ENCODE peak calls at places on chromosomes 5 and 9, in nine cellular contexts. One of them, this sample, is unnamed.

GRCh38 chr5:80364892-80365291 is 43.0 kb upstream of the ZFYVE16 start:
- DNase-seq in astrocyte of the spinal cord: no peak
- DNase-seq in AML-193: no peak
- DNase-seq in endodermal cell: no peak
- DNase-seq in right atrium auricular region: no peak
- DNase-seq in EH: no peak
- DNase-seq in kidney tubule cell: no peak
- DNase-seq in activated T-helper 1 cell treated with anti-CD3 and anti-CD28 coated beads, Interleukin-2, amount 50 U/mL, for 16 hours: no peak
- DNase-seq in NCI-H1105: no peak
- DNase-seq in this sample: no peak

GRCh38 chr9:96612105-96612965 is 7.3 kb downstream of the CDC14B start:
- DNase-seq in astrocyte of the spinal cord: peak
- DNase-seq in AML-193: no peak
- DNase-seq in endodermal cell: peak
- DNase-seq in right atrium auricular region: peak
- DNase-seq in EH: peak
- DNase-seq in kidney tubule cell: peak
- DNase-seq in activated T-helper 1 cell treated with anti-CD3 and anti-CD28 coated beads, Interleukin-2, amount 50 U/mL, for 16 hours: no peak
- DNase-seq in NCI-H1105: peak
- DNase-seq in this sample: no peak

GRCh38 chr9:127224883-127225739 is 39.5 kb upstream of the GARNL3 start:
- DNase-seq in astrocyte of the spinal cord: peak
- DNase-seq in AML-193: no peak
- DNase-seq in endodermal cell: peak
- DNase-seq in right atrium auricular region: peak
- DNase-seq in EH: peak
- DNase-seq in kidney tubule cell: peak
- DNase-seq in activated T-helper 1 cell treated with anti-CD3 and anti-CD28 coated beads, Interleukin-2, amount 50 U/mL, for 16 hours: peak
- DNase-seq in NCI-H1105: peak
- DNase-seq in this sample: no peak

GRCh38 chr9:14198544-14199510 is 115.1 kb downstream of the NFIB start:
- DNase-seq in astrocyte of the spinal cord: peak
- DNase-seq in AML-193: no peak
- DNase-seq in endodermal cell: no peak
- DNase-seq in right atrium auricular region: peak
- DNase-seq in EH: no peak
- DNase-seq in kidney tubule cell: peak
- DNase-seq in activated T-helper 1 cell treated with anti-CD3 and anti-CD28 coated beads, Interleukin-2, amount 50 U/mL, for 16 hours: no peak
- DNase-seq in NCI-H1105: no peak
- DNase-seq in this sample: no peak

GRCh38 chr5:35145671-35146317 is 84.5 kb downstream of the PRLR start:
- DNase-seq in astrocyte of the spinal cord: no peak
- DNase-seq in AML-193: no peak
- DNase-seq in endodermal cell: no peak
- DNase-seq in right atrium auricular region: no peak
- DNase-seq in EH: peak
- DNase-seq in kidney tubule cell: peak
- DNase-seq in activated T-helper 1 cell treated with anti-CD3 and anti-CD28 coated beads, Interleukin-2, amount 50 U/mL, for 16 hours: no peak
- DNase-seq in NCI-H1105: no peak
- DNase-seq in this sample: no peak

GRCh38 chr5:59819806-59820205 is 73.7 kb downstream of the PDE4D start:
- DNase-seq in astrocyte of the spinal cord: no peak
- DNase-seq in AML-193: no peak
- DNase-seq in endodermal cell: no peak
- DNase-seq in right atrium auricular region: no peak
- DNase-seq in EH: no peak
- DNase-seq in kidney tubule cell: no peak
- DNase-seq in activated T-helper 1 cell treated with anti-CD3 and anti-CD28 coated beads, Interleukin-2, amount 50 U/mL, for 16 hours: no peak
- DNase-seq in NCI-H1105: no peak
- DNase-seq in this sample: no peak

GRCh38 chr9:23542438-23542837 is 283.6 kb downstream of the ELAVL2 start:
- DNase-seq in astrocyte of the spinal cord: no peak
- DNase-seq in AML-193: no peak
- DNase-seq in endodermal cell: no peak
- DNase-seq in right atrium auricular region: no peak
- DNase-seq in EH: no peak
- DNase-seq in kidney tubule cell: peak
- DNase-seq in activated T-helper 1 cell treated with anti-CD3 and anti-CD28 coated beads, Interleukin-2, amount 50 U/mL, for 16 hours: no peak
- DNase-seq in NCI-H1105: no peak
- DNase-seq in this sample: no peak

GRCh38 chr5:6362846-6363245 is 15.5 kb downstream of the MED10 start:
- DNase-seq in astrocyte of the spinal cord: no peak
- DNase-seq in AML-193: no peak
- DNase-seq in endodermal cell: no peak
- DNase-seq in right atrium auricular region: peak
- DNase-seq in EH: no peak
- DNase-seq in kidney tubule cell: no peak
- DNase-seq in activated T-helper 1 cell treated with anti-CD3 and anti-CD28 coated beads, Interleukin-2, amount 50 U/mL, for 16 hours: no peak
- DNase-seq in NCI-H1105: no peak
- DNase-seq in this sample: no peak

GRCh38 chr9:126723807-126724172 is 81.0 kb upstream of the ZBTB43 start:
- DNase-seq in astrocyte of the spinal cord: no peak
- DNase-seq in AML-193: no peak
- DNase-seq in endodermal cell: peak
- DNase-seq in right atrium auricular region: no peak
- DNase-seq in EH: peak
- DNase-seq in kidney tubule cell: peak
- DNase-seq in activated T-helper 1 cell treated with anti-CD3 and anti-CD28 coated beads, Interleukin-2, amount 50 U/mL, for 16 hours: no peak
- DNase-seq in NCI-H1105: no peak
- DNase-seq in this sample: no peak

GRCh38 chr9:115668506-115668905 is 485.1 kb upstream of the PAPPA start:
- DNase-seq in astrocyte of the spinal cord: peak
- DNase-seq in AML-193: no peak
- DNase-seq in endodermal cell: no peak
- DNase-seq in right atrium auricular region: no peak
- DNase-seq in EH: peak
- DNase-seq in kidney tubule cell: peak
- DNase-seq in activated T-helper 1 cell treated with anti-CD3 and anti-CD28 coated beads, Interleukin-2, amount 50 U/mL, for 16 hours: no peak
- DNase-seq in NCI-H1105: no peak
- DNase-seq in this sample: no peak

GRCh38 chr9:89073397-89073796 is 82.1 kb downstream of the S1PR3 start:
- DNase-seq in astrocyte of the spinal cord: no peak
- DNase-seq in AML-193: no peak
- DNase-seq in endodermal cell: no peak
- DNase-seq in right atrium auricular region: peak
- DNase-seq in EH: no peak
- DNase-seq in kidney tubule cell: no peak
- DNase-seq in activated T-helper 1 cell treated with anti-CD3 and anti-CD28 coated beads, Interleukin-2, amount 50 U/mL, for 16 hours: no peak
- DNase-seq in NCI-H1105: no peak
- DNase-seq in this sample: no peak

GRCh38 chr5:159877894-159878448 is 38.3 kb upstream of the ADRA1B start:
- DNase-seq in astrocyte of the spinal cord: no peak
- DNase-seq in AML-193: no peak
- DNase-seq in endodermal cell: peak
- DNase-seq in right atrium auricular region: no peak
- DNase-seq in EH: no peak
- DNase-seq in kidney tubule cell: no peak
- DNase-seq in activated T-helper 1 cell treated with anti-CD3 and anti-CD28 coated beads, Interleukin-2, amount 50 U/mL, for 16 hours: no peak
- DNase-seq in NCI-H1105: no peak
- DNase-seq in this sample: no peak

GRCh38 chr5:168879929-168880328 is 300.8 kb upstream of the PANK3 start:
- DNase-seq in astrocyte of the spinal cord: no peak
- DNase-seq in AML-193: no peak
- DNase-seq in endodermal cell: no peak
- DNase-seq in right atrium auricular region: no peak
- DNase-seq in EH: peak
- DNase-seq in kidney tubule cell: no peak
- DNase-seq in activated T-helper 1 cell treated with anti-CD3 and anti-CD28 coated beads, Interleukin-2, amount 50 U/mL, for 16 hours: no peak
- DNase-seq in NCI-H1105: no peak
- DNase-seq in this sample: no peak

GRCh38 chr5:141513021-141513626 is 24.2 kb downstream of the PCDHGC5 start:
- DNase-seq in astrocyte of the spinal cord: peak
- DNase-seq in AML-193: no peak
- DNase-seq in endodermal cell: peak
- DNase-seq in right atrium auricular region: no peak
- DNase-seq in EH: peak
- DNase-seq in kidney tubule cell: peak
- DNase-seq in activated T-helper 1 cell treated with anti-CD3 and anti-CD28 coated beads, Interleukin-2, amount 50 U/mL, for 16 hours: no peak
- DNase-seq in NCI-H1105: peak
- DNase-seq in this sample: no peak

GRCh38 chr5:62132279-62132678 is 173.7 kb upstream of the KIF2A start:
- DNase-seq in astrocyte of the spinal cord: no peak
- DNase-seq in AML-193: no peak
- DNase-seq in endodermal cell: no peak
- DNase-seq in right atrium auricular region: no peak
- DNase-seq in EH: peak
- DNase-seq in kidney tubule cell: no peak
- DNase-seq in activated T-helper 1 cell treated with anti-CD3 and anti-CD28 coated beads, Interleukin-2, amount 50 U/mL, for 16 hours: no peak
- DNase-seq in NCI-H1105: no peak
- DNase-seq in this sample: no peak

GRCh38 chr5:122674412-122674811 is 100.5 kb upstream of the SNX2 start:
- DNase-seq in astrocyte of the spinal cord: no peak
- DNase-seq in AML-193: no peak
- DNase-seq in endodermal cell: no peak
- DNase-seq in right atrium auricular region: no peak
- DNase-seq in EH: no peak
- DNase-seq in kidney tubule cell: no peak
- DNase-seq in activated T-helper 1 cell treated with anti-CD3 and anti-CD28 coated beads, Interleukin-2, amount 50 U/mL, for 16 hours: no peak
- DNase-seq in NCI-H1105: no peak
- DNase-seq in this sample: no peak